ENCODE peak calls at places on chromosomes 3 and 15, in ten cellular contexts. S is thoracic aorta; I is heart right ventricle; W is CD8-positive, alpha-beta T cell; P is GM06990; X is psoas muscle; R is Panc1; B is choroid plexus epithelial cell; K is PC-3; V is HCT116. J is an unnamed sample.

GRCh38 chr15:87365221-87365620 is 891.3 kb downstream of the NTRK3 start:
- DNase-seq in B (peak), X (no peak), S (no peak), K (peak), W (no peak), P (no peak), V (no peak), I (no peak), R (no peak), J (peak)

GRCh38 chr15:77596821-77597803 is 35.6 kb downstream of the LINGO1 start:
- DNase-seq in X (no peak), V (no peak), W (no peak), R (no peak), B (no peak), P (no peak), K (no peak), S (no peak), I (no peak), J (no peak)

GRCh38 chr3:126959921-126960603 is 22.9 kb upstream of the PLXNA1 start:
- DNase-seq in K (peak), I (no peak), B (peak), W (no peak), P (no peak), X (peak), S (no peak), V (no peak), R (no peak), J (peak)

GRCh38 chr3:71456155-71456554 is 127.4 kb downstream of the FOXP1 start:
- DNase-seq in X (no peak), W (no peak), P (no peak), B (peak), S (no peak), K (no peak), I (no peak), V (no peak), R (no peak), J (no peak)

GRCh38 chr3:40116478-40117162 is 192.9 kb upstream of the EIF1B start:
- DNase-seq in B (peak), R (no peak), W (no peak), X (no peak), S (no peak), P (no peak), I (no peak), K (peak), V (no peak), J (peak)

GRCh38 chr3:107943350-107943749 is 147.5 kb downstream of the CD47 start:
- DNase-seq in X (no peak), I (no peak), V (no peak), W (no peak), K (no peak), S (no peak), R (no peak), P (no peak), B (no peak), J (no peak)

GRCh38 chr3:22620498-22620897 is 582.6 kb upstream of the UBE2E2 start:
- DNase-seq in R (no peak), P (no peak), B (no peak), X (no peak), S (no peak), V (no peak), W (no peak), K (peak), I (no peak), J (no peak)

GRCh38 chr3:178320481-178321352 is 215.5 kb upstream of the KCNMB2 start:
- DNase-seq in X (no peak), B (peak), K (peak), P (peak), V (no peak), I (peak), R (no peak), S (no peak), W (no peak), J (peak)

GRCh38 chr3:7565574-7565973 is 704.7 kb downstream of the GRM7 start:
- DNase-seq in K (no peak), P (no peak), B (no peak), W (no peak), X (no peak), I (no peak), V (no peak), R (no peak), S (no peak), J (peak)

GRCh38 chr15:47407692-47408091 is 309.6 kb upstream of the SEMA6D start:
- DNase-seq in V (no peak), K (no peak), P (no peak), S (no peak), X (no peak), B (no peak), R (no peak), I (no peak), W (no peak), J (no peak)

GRCh38 chr3:128950223-128950938 is 43.5 kb downstream of the CFAP92 start:
- DNase-seq in W (no peak), I (no peak), X (no peak), P (no peak), R (no peak), V (peak), B (peak), K (peak), S (no peak), J (peak)

DNA sequence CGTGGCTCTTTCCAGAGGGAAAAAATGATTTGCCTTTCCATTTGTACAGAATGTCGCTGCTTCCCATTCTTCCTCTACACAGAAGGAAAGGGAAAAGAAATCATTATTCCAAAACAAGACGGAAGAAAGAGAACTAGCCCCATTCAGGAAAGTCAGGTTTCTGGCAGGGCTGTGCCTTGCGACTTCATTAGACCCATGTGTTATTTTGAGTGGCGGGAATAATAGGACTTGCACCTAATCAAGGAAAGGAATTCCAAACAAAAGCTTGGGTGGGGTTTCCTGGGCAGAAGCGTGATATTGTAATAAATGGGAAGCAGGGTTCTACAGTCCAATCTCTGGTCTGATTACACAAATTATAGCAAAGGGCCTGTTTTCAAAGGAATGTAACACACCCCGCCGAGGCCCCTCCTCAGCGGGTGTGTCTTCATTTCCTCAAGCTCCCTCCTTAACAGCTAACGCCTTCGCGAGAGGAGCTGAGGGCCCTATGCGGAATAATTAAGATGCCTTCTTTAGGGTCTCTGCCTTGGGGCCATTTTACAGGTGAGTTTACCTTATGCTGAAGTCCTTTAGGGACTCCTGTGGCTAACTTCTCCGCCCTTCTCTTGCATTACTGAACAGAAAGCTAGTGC is 396.0 kb upstream of the C2CD4B start:
- DNase-seq in S (no peak), V (no peak), B (no peak), P (no peak), X (no peak), W (no peak), R (no peak), I (peak), K (no peak), J (no peak)
- H3K4me3 ChIP-seq in S (no peak), V (no peak), B (no peak), P (no peak), X (peak), W (no peak), R (no peak), I (peak), K (no peak), J (no peak)

GRCh38 chr3:170808041-170808440 is 62.0 kb downstream of the RPL22L1 start:
- DNase-seq in B (peak), W (no peak), R (no peak), S (no peak), I (no peak), K (no peak), X (no peak), P (no peak), V (no peak), J (no peak)
- TF ChIP-seq CTCF in B (no peak), W (no peak), R (no peak), S (no peak), I (no peak), K (no peak), X (no peak), P (no peak), V (peak), J (no peak)

GRCh38 chr3:192915724-192916123 is 1.9 kb downstream of the MB21D2 start:
- DNase-seq in V (no peak), P (no peak), B (no peak), S (no peak), K (peak), R (no peak), W (no peak), X (no peak), I (no peak), J (peak)
- H3K4me3 ChIP-seq in V (no peak), P (peak), B (peak), S (peak), K (peak), R (peak), W (no peak), X (peak), I (peak), J (peak)

DNA sequence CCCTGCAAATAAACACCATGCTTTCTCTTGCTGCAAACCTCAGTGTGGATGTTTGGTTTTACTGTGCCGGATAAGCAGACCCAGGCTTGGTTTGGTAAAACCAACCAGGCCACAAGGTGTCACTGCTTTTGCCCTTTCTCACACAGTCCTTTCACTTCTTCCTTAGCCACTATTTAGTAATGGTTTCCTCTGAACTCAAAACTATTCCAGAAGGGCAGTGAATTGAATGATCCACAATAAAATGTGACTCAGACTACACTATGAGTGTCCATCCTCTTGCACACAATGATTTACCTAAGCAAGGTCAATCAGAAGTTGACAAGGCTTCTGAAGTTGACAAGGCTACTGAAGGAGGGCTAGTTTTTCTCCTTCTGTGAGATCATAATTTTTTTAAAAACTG is 552.4 kb upstream of the CCDC54 start:
- DNase-seq in S (no peak), B (peak), P (no peak), V (peak), W (no peak), X (no peak), R (peak), I (no peak), K (peak), J (peak)
- TF ChIP-seq CTCF in S (peak), B (peak), P (peak), V (peak), W (no peak), X (peak), R (peak), I (peak), K (peak), J (peak)

DNA sequence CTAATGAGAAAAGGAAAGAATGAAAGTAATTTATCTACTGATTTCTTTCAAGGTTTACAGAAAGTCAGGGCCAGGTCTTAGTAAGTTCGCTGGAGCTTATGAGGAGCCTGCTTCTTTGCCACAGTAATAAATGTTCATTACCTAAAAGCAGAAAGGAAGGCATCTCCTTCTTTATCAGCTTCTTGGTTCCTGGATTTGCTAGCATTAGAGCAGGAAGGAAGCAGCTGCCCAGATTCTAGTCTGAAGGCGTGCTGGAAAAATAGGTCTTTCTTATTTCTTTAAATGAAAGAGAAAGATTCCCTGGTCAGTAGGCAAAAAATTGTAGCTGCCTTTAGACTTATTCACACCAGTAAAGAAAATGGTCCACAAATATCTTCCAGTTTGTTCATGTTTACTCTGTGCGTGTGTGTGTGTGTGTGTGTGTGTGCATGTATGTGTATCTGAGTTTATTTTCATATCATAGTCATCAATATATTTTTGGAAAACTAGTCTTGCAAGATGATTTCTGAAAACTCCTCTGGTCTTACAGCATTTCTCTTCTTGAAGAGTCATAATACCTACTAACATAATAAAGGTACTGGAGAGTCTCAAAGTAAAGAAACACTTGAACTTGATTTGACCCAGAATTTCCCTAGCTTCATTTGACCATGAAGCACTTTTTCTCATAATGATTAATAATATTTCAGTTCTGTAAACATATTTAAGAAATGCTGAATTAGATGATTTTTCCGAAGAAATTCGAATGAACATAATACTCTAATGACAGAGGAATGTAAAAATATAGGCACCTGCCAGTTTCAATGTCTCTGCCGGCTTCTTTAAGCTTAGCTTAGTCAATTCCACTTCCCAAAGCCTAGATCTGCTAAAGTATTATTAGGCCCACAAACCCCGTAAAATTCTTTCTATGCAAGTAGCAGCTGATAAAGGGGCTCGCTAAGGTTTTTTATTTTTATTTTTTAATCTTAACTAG is 255.2 kb upstream of the ZPLD1 start:
- DNase-seq in I (no peak), R (no peak), S (no peak), P (peak), X (no peak), V (no peak), K (peak), B (peak), W (no peak), J (peak)
- H3K4me3 ChIP-seq in I (peak), R (no peak), S (peak), P (no peak), X (peak), V (no peak), K (peak), B (no peak), W (no peak), J (no peak)

GRCh38 chr15:90530250-90531051 is 728 bp downstream of the CRTC3 start:
- DNase-seq in K (peak), V (no peak), P (peak), I (peak), B (peak), S (no peak), R (no peak), X (peak), W (peak), J (peak)
- TF ChIP-seq CTCF in K (no peak), V (no peak), P (no peak), I (peak), B (no peak), S (no peak), R (no peak), X (no peak), W (no peak), J (no peak)